ENCODE peak calls at places on chromosome 7, in four cellular contexts. G is A549, K is colonic mucosa, H is Panc1. X is an unnamed sample.

GRCh38 chr7:18708204-18708603 is 212.7 kb downstream of the HDAC9 start:
- DNase-seq in G (no peak), K (no peak), H (no peak), X (no peak)

GRCh38 chr7:11737723-11738122 is 94.3 kb downstream of the THSD7A start:
- DNase-seq in G (no peak), K (no peak), H (no peak), X (no peak)

GRCh38 chr7:65390588-65390987 is 16.9 kb downstream of the ZNF92 start:
- DNase-seq in G (no peak), K (no peak), H (no peak), X (no peak)

GRCh38 chr7:26329520-26330269 is 38.0 kb downstream of the SNX10 start:
- DNase-seq in G (no peak), K (no peak), H (no peak), X (no peak)

GRCh38 chr7:25924061-25924460 is 227.9 kb upstream of the NFE2L3 start:
- DNase-seq in G (no peak), K (no peak), H (no peak), X (no peak)

GRCh38 chr7:23074443-23075244 is 30.9 kb upstream of the KLHL7 start:
- DNase-seq in G (no peak), K (no peak), H (no peak), X (no peak)

GRCh38 chr7:74606101-74606908 is 51.2 kb upstream of the GTF2I start:
- DNase-seq in G (no peak), K (peak), H (no peak), X (no peak)

GRCh38 chr7:15397921-15398560 is 163.8 kb downstream of the AGMO start:
- DNase-seq in G (no peak), K (no peak), H (no peak), X (peak)

GRCh38 chr7:132882714-132883428 is 199.0 kb downstream of the CHCHD3 start:
- DNase-seq in G (no peak), K (no peak), H (no peak), X (no peak)

GRCh38 chr7:92836489-92837213 is at the start of gene CDK6:
- DNase-seq in G (peak), K (peak), H (no peak), X (peak)

GRCh38 chr7:131554880-131555516 is 1.4 kb downstream of the PODXL start:
- DNase-seq in G (no peak), K (no peak), H (no peak), X (no peak)

GRCh38 chr7:130560972-130561371 is 69.1 kb downstream of the MEST start:
- DNase-seq in G (peak), K (no peak), H (peak), X (peak)

GRCh38 chr7:42502022-42502421 is 265.0 kb upstream of the GLI3 start:
- DNase-seq in G (no peak), K (no peak), H (no peak), X (peak)

GRCh38 chr7:46566375-46566774 is 645.3 kb upstream of the IGFBP3 start:
- DNase-seq in G (no peak), K (no peak), H (no peak), X (peak)

GRCh38 chr7:84911077-84911476 is 275.8 kb downstream of the SEMA3D start:
- DNase-seq in G (no peak), K (no peak), H (no peak), X (no peak)

GRCh38 chr7:22255342-22255741 is 101.6 kb downstream of the RAPGEF5 start:
- DNase-seq in G (no peak), K (no peak), H (no peak), X (no peak)

GRCh38 chr7:110909102-110909501 is 181.8 kb upstream of the LRRN3 start:
- DNase-seq in G (peak), K (no peak), H (no peak), X (no peak)

GRCh38 chr7:159000859-159001435 is 143.7 kb downstream of the VIPR2 start:
- DNase-seq in G (no peak), K (no peak), H (no peak), X (no peak)

GRCh38 chr7:124800386-124800785 is 34.8 kb upstream of the GPR37 start:
- DNase-seq in G (no peak), K (no peak), H (no peak), X (no peak)

GRCh38 chr7:36977878-36978277 is 253.6 kb upstream of the AOAH start:
- DNase-seq in G (no peak), K (no peak), H (no peak), X (no peak)

GRCh38 chr7:48109848-48110663 is 21.0 kb downstream of the UPP1 start:
- DNase-seq in G (peak), K (peak), H (peak), X (no peak)

GRCh38 chr7:24884401-24884800 is 95.6 kb downstream of the OSBPL3 start:
- DNase-seq in G (no peak), K (no peak), H (no peak), X (no peak)

GRCh38 chr7:99457646-99458493 is 8.1 kb downstream of the ATP5MF start:
- DNase-seq in G (no peak), K (no peak), H (no peak), X (no peak)

GRCh38 chr7:90173127-90173844 is 19.0 kb downstream of the STEAP1 start:
- DNase-seq in G (peak), K (no peak), H (no peak), X (peak)

GRCh38 chr7:3239291-3239691 is 61.8 kb upstream of the SDK1 start:
- DNase-seq in G (no peak), K (no peak), H (no peak), X (no peak)

GRCh38 chr7:11701829-11702560 is 130.0 kb downstream of the THSD7A start:
- DNase-seq in G (peak), K (no peak), H (no peak), X (no peak)

GRCh38 chr7:36896418-36896817 is 172.1 kb upstream of the AOAH start:
- DNase-seq in G (no peak), K (no peak), H (no peak), X (no peak)

GRCh38 chr7:130071701-130072622 is 1.6 kb downstream of the KLHDC10 start:
- DNase-seq in G (peak), K (peak), H (peak), X (peak)

GRCh38 chr7:17626215-17626614 is 314.1 kb downstream of the SNX13 start:
- DNase-seq in G (no peak), K (no peak), H (no peak), X (no peak)

GRCh38 chr7:142945001-142945400 is 5.7 kb downstream of the LLCFC1 start:
- DNase-seq in G (no peak), K (no peak), H (no peak), X (no peak)
- TF ChIP-seq CTCF in G (no peak), K (no peak), H (no peak), X (no peak)

GRCh38 chr7:51329696-51330263 is 13.2 kb upstream of the COBL start:
- DNase-seq in G (no peak), K (no peak), H (no peak), X (no peak)

GRCh38 chr7:51327287-51327717 is 10.7 kb upstream of the COBL start:
- DNase-seq in G (no peak), K (no peak), H (no peak), X (no peak)

GRCh38 chr7:51326646-51327286 is 10.2 kb upstream of the COBL start:
- DNase-seq in G (no peak), K (no peak), H (no peak), X (no peak)

GRCh38 chr7:51325937-51326336 is 9.3 kb upstream of the COBL start:
- DNase-seq in G (no peak), K (no peak), H (no peak), X (no peak)

DNA sequence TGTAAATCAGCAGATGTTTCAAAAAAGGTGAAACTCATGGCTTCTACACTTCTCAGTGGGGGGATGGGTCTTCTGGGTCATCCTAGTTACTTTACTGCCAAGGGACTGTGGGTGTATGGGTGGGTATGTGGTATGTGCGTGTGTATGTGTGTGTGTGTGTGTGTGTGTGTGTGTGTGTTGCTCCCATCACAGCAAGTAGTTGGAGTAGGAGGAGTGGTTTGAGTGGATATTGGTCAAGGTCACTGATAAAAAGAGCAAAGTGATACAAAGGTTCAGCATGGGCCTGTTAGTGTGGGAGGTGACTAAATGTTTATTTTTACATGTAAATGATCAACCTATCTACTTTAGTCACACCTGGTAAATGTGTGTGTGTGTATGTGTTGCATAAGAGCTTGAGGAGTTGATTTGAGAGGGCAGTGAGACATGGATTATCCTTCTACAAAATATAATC is 11.8 kb upstream of the COBL start:
- DNase-seq in G (peak), K (no peak), H (no peak), X (no peak)
- H3K4me3 ChIP-seq in G (no peak), K (no peak), H (no peak), X (no peak)

GRCh38 chr7:5302577-5302976 is 19.8 kb downstream of the SLC29A4 start:
- DNase-seq in G (no peak), K (no peak), H (no peak), X (no peak)
- TF ChIP-seq CTCF in G (no peak), K (no peak), H (no peak), X (no peak)

GRCh38 chr7:105673367-105674188 is 92.3 kb upstream of the EFCAB10 start:
- DNase-seq in G (no peak), K (peak), H (no peak), X (no peak)
- H3K4me3 ChIP-seq in G (no peak), K (no peak), H (no peak), X (no peak)

DNA sequence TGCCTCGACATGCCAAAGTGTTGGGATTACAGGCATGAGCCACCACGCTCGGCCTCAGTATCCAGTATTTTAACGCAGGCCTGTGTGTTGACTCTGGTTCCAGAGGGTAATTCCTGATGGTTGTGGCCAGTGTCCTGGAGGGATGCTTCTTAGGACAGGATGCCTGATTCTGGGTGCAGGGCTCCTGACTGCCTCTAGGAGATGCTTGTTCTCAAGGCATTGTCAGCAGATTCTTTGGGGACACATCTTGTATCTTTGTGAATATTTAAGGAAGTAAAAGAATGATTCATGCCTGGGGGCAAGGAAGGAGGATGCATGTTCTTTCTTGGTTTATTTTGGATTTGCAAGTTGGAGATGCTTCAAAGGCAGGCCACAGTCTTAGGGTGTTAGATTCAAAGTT is 2.2 kb downstream of the ZDHHC4 start:
- DNase-seq in G (peak), K (no peak), H (no peak), X (peak)
- TF ChIP-seq CTCF in G (no peak), K (no peak), H (no peak), X (peak)

GRCh38 chr7:78015574-78016260 is 217.1 kb downstream of the PHTF2 start:
- DNase-seq in G (no peak), K (no peak), H (no peak), X (no peak)
- H3K4me3 ChIP-seq in G (no peak), K (no peak), H (no peak), X (no peak)

GRCh38 chr7:70693690-70694356 is 438.1 kb upstream of the GALNT17 start:
- DNase-seq in G (peak), K (peak), H (no peak), X (peak)
- TF ChIP-seq CTCF in G (no peak), K (peak), H (peak), X (peak)